ENCODE peak calls at places on chromosomes 4 and X, in six cellular contexts. I is right atrium auricular region; V is left colon; G is NCI-H345; O is adrenal gland; E is naive thymus-derived CD8-positive, alpha-beta T cell. P is an unnamed sample.

GRCh38 chr4:147778942-147779341 is 47.1 kb downstream of the ARHGAP10 start:
- DNase-seq in I (no peak), V (no peak), G (no peak), O (no peak), E (no peak), P (no peak)

GRCh38 chr4:119490335-119490734 is 138.3 kb downstream of the PDE5A start:
- DNase-seq in I (no peak), V (no peak), G (no peak), O (no peak), E (no peak), P (no peak)

GRCh38 chrX:154785711-154786110 is 19.6 kb downstream of the MPP1 start:
- DNase-seq in I (no peak), V (no peak), G (no peak), O (no peak), E (no peak), P (no peak)

GRCh38 chr4:108774809-108775530 is 12.1 kb upstream of the ETNPPL start:
- DNase-seq in I (no peak), V (no peak), G (no peak), O (peak), E (no peak), P (peak)

GRCh38 chrX:7294483-7294882 is 146.5 kb upstream of the PUDP start:
- DNase-seq in I (no peak), V (no peak), G (no peak), O (no peak), E (no peak), P (no peak)

GRCh38 chr4:113971706-113972360 is 7.6 kb downstream of the ARSJ start:
- DNase-seq in I (no peak), V (no peak), G (no peak), O (no peak), E (no peak), P (no peak)

GRCh38 chr4:76550966-76551780 is 116.1 kb downstream of the SHROOM3 start:
- DNase-seq in I (no peak), V (no peak), G (no peak), O (no peak), E (no peak), P (no peak)

GRCh38 chrX:24396236-24396929 is 35.9 kb downstream of the SUPT20HL1 start:
- DNase-seq in I (no peak), V (no peak), G (peak), O (no peak), E (no peak), P (no peak)

GRCh38 chrX:150833454-150834056 is 64.9 kb downstream of the CD99L2 start:
- DNase-seq in I (no peak), V (no peak), G (no peak), O (no peak), E (no peak), P (no peak)

P was measured in left cardiac atrium.